ENCODE peak calls at places on chromosomes 13 and 19, in ten cellular contexts. X is NCI-H748 treated with DMSO at 0.1 percent for 48 hours, E is NCI-H446, V is dermis blood vessel endothelial cell, Z is mucosa of descending colon, L is MM.1S, S is GM23338, P is GM04504, D is substantia nigra, U is Right ventricle myocardium inferior. J is an unnamed sample.

GRCh38 chr19:5805465-5806132 is 732 bp downstream of the NRTN start:
- DNase-seq in X (peak), L (peak), D (no peak), V (peak), P (no peak), S (peak), E (peak), U (no peak), Z (peak), J (no peak)

GRCh38 chr13:98508280-98509074 is 68.4 kb downstream of the STK24 start:
- DNase-seq in V (peak), P (no peak), E (no peak), U (no peak), X (no peak), L (no peak), D (no peak), Z (no peak), S (no peak), J (no peak)

GRCh38 chr13:47213057-47213456 is 316.2 kb upstream of the HTR2A start:
- DNase-seq in S (no peak), Z (no peak), V (no peak), E (no peak), D (no peak), U (no peak), P (no peak), L (no peak), X (no peak), J (no peak)

GRCh38 chr13:103663996-103664395 is 597.8 kb upstream of the SLC10A2 start:
- DNase-seq in P (no peak), E (no peak), V (no peak), S (no peak), U (no peak), D (no peak), L (no peak), X (no peak), Z (no peak), J (no peak)

GRCh38 chr13:38537026-38537425 is 149.9 kb upstream of the FREM2 start:
- DNase-seq in X (no peak), E (no peak), V (no peak), L (no peak), Z (no peak), U (no peak), S (no peak), P (no peak), D (no peak), J (no peak)

GRCh38 chr13:35388979-35389378 is 87.5 kb downstream of the MAB21L1 start:
- DNase-seq in S (no peak), E (no peak), U (no peak), Z (no peak), L (no peak), D (no peak), P (no peak), X (no peak), V (peak), J (no peak)

GRCh38 chr19:33232656-33233055 is 7.0 kb upstream of the SLC7A10 start:
- DNase-seq in Z (no peak), X (no peak), U (peak), E (no peak), V (no peak), S (no peak), L (no peak), D (no peak), P (no peak), J (no peak)

GRCh38 chr19:7482584-7483439 is 6.0 kb downstream of the PEX11G start:
- DNase-seq in D (no peak), V (peak), P (no peak), S (peak), E (no peak), U (no peak), L (no peak), Z (peak), X (peak), J (no peak)

GRCh38 chr19:11293468-11294389 is 2.2 kb upstream of the TSPAN16 start:
- DNase-seq in X (peak), D (peak), V (peak), L (peak), E (peak), Z (peak), S (peak), P (peak), U (peak), J (peak)

GRCh38 chr19:6038634-6039405 is 60.9 kb upstream of the RANBP3 start:
- DNase-seq in D (no peak), U (no peak), P (no peak), X (no peak), Z (no peak), E (no peak), S (no peak), L (no peak), V (no peak), J (no peak)

GRCh38 chr13:51241720-51242119 is 19.5 kb downstream of the FAM124A start:
- DNase-seq in D (no peak), S (no peak), L (no peak), U (no peak), X (no peak), E (no peak), Z (no peak), V (no peak), P (no peak), J (no peak)

GRCh38 chr19:10473192-10473591 is 30.0 kb downstream of the KEAP1 start:
- DNase-seq in E (no peak), D (no peak), P (no peak), U (peak), V (no peak), L (no peak), Z (no peak), S (no peak), X (no peak), J (no peak)

GRCh38 chr19:42529248-42529764 is 1.0 kb upstream of the CEACAM1 start:
- DNase-seq in P (peak), V (peak), D (peak), L (peak), Z (peak), X (no peak), S (peak), E (peak), U (no peak), J (peak)

GRCh38 chr19:43438291-43439162 is 23.8 kb downstream of the TEX101 start:
- DNase-seq in Z (peak), L (no peak), E (no peak), P (peak), U (peak), S (no peak), X (no peak), V (no peak), D (no peak), J (no peak)